ENCODE peak calls at places on chromosomes 4 and X, in five cellular contexts. R is WTC11, P is A549, E is HepG2, I is K562. Z is an unnamed sample.

GRCh38 chrX:65587616-65588526 is 53.3 kb upstream of the LAS1L start:
- DNase-seq in R (no peak), P (peak), E (no peak), I (peak), Z (no peak)

GRCh38 chrX:138794285-138794684 is 82.8 kb upstream of the FGF13 start:
- DNase-seq in R (no peak), P (no peak), E (no peak), I (no peak), Z (no peak)

GRCh38 chr4:40515037-40515397 is 114.6 kb downstream of the RBM47 start:
- DNase-seq in R (no peak), P (no peak), E (no peak), I (no peak), Z (no peak)

GRCh38 chr4:41466249-41466648 is 71.7 kb upstream of the LIMCH1 start:
- DNase-seq in R (no peak), P (no peak), E (no peak), I (no peak), Z (no peak)

GRCh38 chr4:71415491-71415890 is 76.7 kb downstream of the SLC4A4 start:
- DNase-seq in R (no peak), P (no peak), E (no peak), I (no peak), Z (no peak)

GRCh38 chr4:10084651-10085320 is 31.8 kb downstream of the WDR1 start:
- DNase-seq in R (no peak), P (no peak), E (no peak), I (no peak), Z (no peak)

GRCh38 chrX:74232859-74233258 is 71.1 kb upstream of the ZCCHC13 start:
- DNase-seq in R (no peak), P (peak), E (peak), I (no peak), Z (no peak)

GRCh38 chr4:135185256-135185655 is 983.7 kb upstream of the PABPC4L start:
- DNase-seq in R (peak), P (no peak), E (no peak), I (no peak), Z (no peak)

GRCh38 chrX:130108647-130109428 is 1.5 kb downstream of the ELF4 start:
- DNase-seq in R (peak), P (peak), E (peak), I (peak), Z (no peak)

GRCh38 chrX:38798956-38799355 is 2.3 kb upstream of the MID1IP1 start:
- DNase-seq in R (no peak), P (no peak), E (no peak), I (no peak), Z (no peak)

GRCh38 chrX:39427492-39428289 is 626.4 kb downstream of the MID1IP1 start:
- DNase-seq in R (no peak), P (peak), E (no peak), I (no peak), Z (no peak)

GRCh38 chrX:104343408-104344129 is 88.8 kb upstream of the ESX1 start:
- DNase-seq in R (peak), P (peak), E (peak), I (peak), Z (peak)

GRCh38 chrX:22081475-22082092 is 49.5 kb downstream of the PHEX start:
- DNase-seq in R (peak), P (peak), E (peak), I (peak), Z (no peak)

GRCh38 chr4:122156819-122157218 is 4.7 kb downstream of the BLTP1 start:
- DNase-seq in R (no peak), P (no peak), E (no peak), I (no peak), Z (no peak)

GRCh38 chr4:82017680-82018079 is 356.1 kb downstream of the HNRNPD start:
- DNase-seq in R (no peak), P (peak), E (peak), I (peak), Z (no peak)

GRCh38 chr4:76166480-76166879 is 18.3 kb upstream of the NUP54 start:
- DNase-seq in R (no peak), P (no peak), E (no peak), I (no peak), Z (no peak)

GRCh38 chr4:186557486-186557885 is 2.1 kb upstream of the MTNR1A start:
- DNase-seq in R (no peak), P (no peak), E (no peak), I (no peak), Z (no peak)

GRCh38 chrX:40434947-40435346 is 145.8 kb upstream of the ATP6AP2 start:
- DNase-seq in R (peak), P (no peak), E (no peak), I (peak), Z (no peak)

GRCh38 chr4:140645614-140646412 is 77.1 kb upstream of the UCP1 start:
- DNase-seq in R (no peak), P (no peak), E (peak), I (no peak), Z (no peak)

GRCh38 chrX:3582421-3582820 is 131.0 kb downstream of the PRKX start:
- DNase-seq in R (no peak), P (no peak), E (no peak), I (no peak), Z (no peak)

GRCh38 chr4:8176547-8177399 is 18.2 kb upstream of the ABLIM2 start:
- DNase-seq in R (peak), P (peak), E (peak), I (peak), Z (no peak)

GRCh38 chr4:154041595-154042086 is 252.8 kb upstream of the SFRP2 start:
- DNase-seq in R (no peak), P (no peak), E (no peak), I (no peak), Z (no peak)

GRCh38 chr4:10734697-10735096 is 50.1 kb upstream of the CLNK start:
- DNase-seq in R (no peak), P (no peak), E (no peak), I (no peak), Z (no peak)

GRCh38 chr4:143273170-143273917 is 63.3 kb upstream of the GAB1 start:
- DNase-seq in R (no peak), P (no peak), E (no peak), I (no peak), Z (no peak)

GRCh38 chr4:55910140-55910539 is 38.6 kb upstream of the CEP135 start:
- DNase-seq in R (no peak), P (no peak), E (no peak), I (no peak), Z (no peak)

GRCh38 chr4:175947117-175947722 is 118.4 kb upstream of the WDR17 start:
- DNase-seq in R (no peak), P (peak), E (peak), I (no peak), Z (no peak)

GRCh38 chr4:8324640-8325239 is 55.2 kb downstream of the HTRA3 start:
- DNase-seq in R (no peak), P (no peak), E (no peak), I (no peak), Z (no peak)

GRCh38 chr4:153141238-153141637 is 63.0 kb upstream of the TRIM2 start:
- DNase-seq in R (no peak), P (no peak), E (no peak), I (no peak), Z (no peak)

GRCh38 chrX:1507511-1508463 is 29.2 kb downstream of the P2RY8 start:
- DNase-seq in R (no peak), P (no peak), E (no peak), I (no peak), Z (peak)

GRCh38 chr4:81631958-81632439 is 160.3 kb upstream of the RASGEF1B start:
- DNase-seq in R (no peak), P (peak), E (peak), I (no peak), Z (no peak)

GRCh38 chr4:168200685-168201084 is 108.3 kb downstream of the ANXA10 start:
- DNase-seq in R (no peak), P (peak), E (peak), I (no peak), Z (no peak)

GRCh38 chrX:45238489-45238888 is 37.8 kb upstream of the DIPK2B start:
- DNase-seq in R (no peak), P (no peak), E (no peak), I (no peak), Z (no peak)

GRCh38 chr4:173642509-173642908 is 112.5 kb upstream of the HAND2 start:
- DNase-seq in R (no peak), P (peak), E (no peak), I (no peak), Z (no peak)

GRCh38 chrX:49041683-49042529 is 1.3 kb downstream of the TFE3 start:
- DNase-seq in R (no peak), P (peak), E (no peak), I (no peak), Z (no peak)

GRCh38 chrX:53287493-53288138 is 6.2 kb upstream of the IQSEC2 start:
- DNase-seq in R (no peak), P (no peak), E (no peak), I (no peak), Z (peak)

GRCh38 chrX:53290441-53291041 is 9.2 kb upstream of the IQSEC2 start:
- DNase-seq in R (no peak), P (no peak), E (no peak), I (no peak), Z (no peak)

GRCh38 chrX:53285591-53285990 is 4.2 kb upstream of the IQSEC2 start:
- DNase-seq in R (no peak), P (no peak), E (no peak), I (no peak), Z (no peak)

GRCh38 chrX:53284684-53285447 is 3.5 kb upstream of the IQSEC2 start:
- DNase-seq in R (peak), P (peak), E (peak), I (peak), Z (peak)

GRCh38 chrX:53288173-53288572 is 6.8 kb upstream of the IQSEC2 start:
- DNase-seq in R (peak), P (no peak), E (no peak), I (peak), Z (no peak)
- TF ChIP-seq ESRRA in R (no peak), P (no peak), E (no peak), I (no peak), Z (no peak)

GRCh38 chr4:111946789-111947188 is 198.5 kb upstream of the FAM241A start:
- DNase-seq in R (no peak), P (no peak), E (no peak), I (no peak), Z (no peak)

GRCh38 chr4:111943796-111944203 is 201.5 kb upstream of the FAM241A start:
- DNase-seq in R (peak), P (peak), E (peak), I (peak), Z (no peak)

GRCh38 chr4:111945014-111945413 is 200.2 kb upstream of the FAM241A start:
- DNase-seq in R (no peak), P (no peak), E (no peak), I (no peak), Z (no peak)

GRCh38 chr4:111937368-111937767 is 207.9 kb upstream of the FAM241A start:
- DNase-seq in R (no peak), P (peak), E (peak), I (no peak), Z (no peak)

DNA sequence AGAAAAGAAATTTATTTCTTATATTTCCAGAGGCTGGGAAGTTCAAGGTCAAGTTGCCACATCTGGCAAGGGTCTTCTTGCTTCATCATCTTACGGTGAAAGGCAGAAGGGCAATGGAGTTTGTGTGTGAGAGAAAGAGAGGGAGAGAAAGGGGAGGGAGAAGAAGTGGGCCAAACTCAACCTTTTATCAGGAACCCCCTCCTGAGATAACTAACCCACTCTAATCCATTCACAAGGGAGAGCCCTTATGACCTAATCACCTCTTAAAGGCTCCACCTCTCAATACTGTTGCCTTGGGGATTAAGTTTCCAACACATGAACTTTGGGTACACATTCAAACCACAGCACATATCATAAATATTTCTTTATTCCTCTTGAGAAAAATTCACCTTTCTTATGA is 203.3 kb upstream of the FAM241A start:
- DNase-seq in R (no peak), P (no peak), E (no peak), I (no peak), Z (no peak)
- TF ChIP-seq ESRRA in R (no peak), P (no peak), E (no peak), I (no peak), Z (no peak)

GRCh38 chr4:73129319-73129718 is 59.8 kb upstream of the COX18 start:
- DNase-seq in R (no peak), P (no peak), E (no peak), I (no peak), Z (no peak)

GRCh38 chr4:73131281-73131680 is 61.8 kb upstream of the COX18 start:
- DNase-seq in R (no peak), P (no peak), E (no peak), I (no peak), Z (no peak)

GRCh38 chr4:73133784-73134183 is 64.3 kb upstream of the COX18 start:
- DNase-seq in R (no peak), P (no peak), E (no peak), I (no peak), Z (no peak)

DNA sequence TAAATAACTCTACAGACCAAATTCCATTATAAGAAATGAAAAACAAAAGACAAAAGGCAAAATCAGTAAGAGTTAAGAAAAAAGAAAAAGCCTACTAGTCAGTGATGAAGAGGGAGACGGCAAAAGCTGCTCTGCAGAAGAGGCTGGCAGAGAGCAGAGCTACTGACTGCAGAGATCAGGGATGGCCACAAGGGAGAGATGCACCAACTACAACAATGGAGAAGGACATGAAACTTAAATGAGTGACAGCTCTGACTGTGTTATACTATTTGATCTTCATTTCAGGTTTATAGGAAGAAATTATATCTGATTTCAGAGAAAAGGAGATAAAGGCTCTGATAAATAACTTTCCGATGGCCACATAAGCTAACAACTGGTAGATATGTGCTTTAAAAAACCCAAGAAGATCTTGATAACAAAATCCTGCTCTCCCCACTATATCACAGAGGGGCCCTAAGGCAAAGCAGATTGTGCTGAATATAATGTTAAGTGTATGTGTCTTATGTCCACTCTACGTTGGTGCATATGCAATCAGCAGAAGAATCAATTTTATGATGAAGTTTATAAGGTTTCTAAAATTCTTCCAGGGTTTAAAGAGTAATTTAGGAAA is 58.4 kb upstream of the COX18 start:
- DNase-seq in R (peak), P (peak), E (peak), I (peak), Z (no peak)
- TF ChIP-seq ESRRA in R (no peak), P (no peak), E (no peak), I (no peak), Z (no peak)

GRCh38 chrX:47807548-47807947 is 29.2 kb upstream of the ZNF81 start:
- DNase-seq in R (peak), P (no peak), E (no peak), I (no peak), Z (no peak)

GRCh38 chrX:47797084-47797483 is 39.6 kb upstream of the ZNF81 start:
- DNase-seq in R (no peak), P (no peak), E (no peak), I (no peak), Z (no peak)

GRCh38 chrX:47798861-47799260 is 37.8 kb upstream of the ZNF81 start:
- DNase-seq in R (no peak), P (no peak), E (no peak), I (no peak), Z (no peak)

GRCh38 chrX:47804315-47804714 is 32.4 kb upstream of the ZNF81 start:
- DNase-seq in R (no peak), P (no peak), E (no peak), I (no peak), Z (no peak)

DNA sequence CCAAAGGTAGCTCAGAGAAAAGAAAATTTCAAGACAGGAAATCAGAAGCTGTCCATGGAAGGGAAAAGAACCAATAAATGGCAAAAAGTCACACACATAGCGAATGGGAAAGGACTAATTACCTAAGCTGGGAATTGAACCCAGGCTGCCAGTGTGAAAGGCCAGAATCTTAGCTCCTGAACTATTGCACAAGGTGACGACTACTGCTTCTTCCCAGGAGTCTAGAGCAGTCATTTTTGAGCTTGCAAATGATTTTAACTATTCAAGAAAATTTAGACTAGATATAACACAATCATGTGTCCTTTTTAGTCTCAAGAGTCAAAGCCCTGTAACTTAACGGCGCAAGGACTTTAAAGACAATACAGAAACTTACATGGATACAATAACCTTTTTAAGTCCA is 34.1 kb upstream of the ZNF81 start:
- DNase-seq in R (no peak), P (peak), E (peak), I (no peak), Z (no peak)
- TF ChIP-seq ESRRA in R (no peak), P (no peak), E (no peak), I (no peak), Z (no peak)

GRCh38 chr4:93466440-93466839 is 362.1 kb upstream of the ATOH1 start:
- DNase-seq in R (peak), P (no peak), E (no peak), I (no peak), Z (no peak)
- TF ChIP-seq ESRRA in R (no peak), P (no peak), E (no peak), I (no peak), Z (no peak)

DNA sequence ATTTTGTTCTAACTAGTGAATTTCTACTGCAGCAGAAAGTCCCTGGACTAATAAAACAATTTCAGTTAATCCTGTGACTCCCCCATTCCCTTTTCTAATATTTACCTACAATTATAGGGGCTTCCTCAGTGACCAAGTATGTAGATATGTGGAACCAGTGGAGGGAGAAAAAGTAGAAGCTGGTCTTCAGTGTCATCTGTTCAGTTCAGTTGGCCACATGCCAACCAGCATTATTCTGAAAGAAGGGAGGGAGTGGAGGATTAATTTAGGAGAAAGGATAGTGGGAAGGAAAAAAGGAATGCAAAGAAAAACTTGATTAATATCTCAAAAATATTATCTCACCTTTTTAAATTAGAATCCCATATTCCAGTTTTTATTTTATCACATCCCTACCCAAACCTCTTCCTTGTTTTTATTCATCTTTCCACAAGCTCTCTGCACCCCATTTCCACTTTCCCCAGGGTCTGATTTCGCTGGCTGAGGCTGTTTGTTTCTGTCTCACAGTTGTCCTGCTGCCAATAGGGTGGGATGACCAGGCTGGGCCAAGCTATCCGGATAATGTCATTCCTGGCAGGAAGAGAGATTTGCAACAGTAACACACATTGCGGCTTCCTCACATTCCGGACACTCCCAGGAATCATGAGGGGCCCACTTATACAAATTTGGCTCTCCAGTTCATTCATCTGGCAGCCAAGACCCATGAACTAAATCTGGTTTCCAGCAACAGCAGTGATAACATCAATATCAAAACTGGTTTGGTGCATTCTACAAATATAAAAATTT is 24.6 kb upstream of the ANTXR2 start:
- DNase-seq in R (no peak), P (no peak), E (no peak), I (peak), Z (no peak)
- TF ChIP-seq ESRRA in R (no peak), P (no peak), E (no peak), I (no peak), Z (no peak)

GRCh38 chrX:150958177-150958576 is 25.0 kb upstream of the HMGB3 start:
- DNase-seq in R (no peak), P (no peak), E (no peak), I (no peak), Z (no peak)
- TF ChIP-seq ESRRA in R (no peak), P (no peak), E (no peak), I (no peak), Z (no peak)

Z was measured in GM12878.